ENCODE peak calls at places on chromosomes 6 and 20, in six cellular contexts. C, M, V, Y, H and T are unnamed samples.

GRCh38 chr6:37663016-37663810 is 34.5 kb downstream of the MDGA1 start:
- DNase-seq in Y (no peak), C (no peak), M (no peak), H (peak), V (no peak), T (no peak)

GRCh38 chr6:165985926-165986646 is 181.6 kb downstream of the TBXT start:
- DNase-seq in H (no peak), M (no peak), Y (no peak), C (peak), V (no peak), T (no peak)

GRCh38 chr20:43716123-43716522 is 10.7 kb downstream of the GTSF1L start:
- DNase-seq in V (no peak), H (no peak), M (no peak), C (no peak), Y (no peak), T (no peak)

GRCh38 chr6:1518855-1519254 is 90.9 kb upstream of the FOXC1 start:
- DNase-seq in H (no peak), V (no peak), Y (no peak), M (no peak), C (no peak), T (no peak)

GRCh38 chr20:64156886-64157875 is 7.1 kb upstream of the MYT1 start:
- DNase-seq in V (no peak), H (no peak), M (no peak), C (no peak), Y (no peak), T (no peak)

GRCh38 chr20:62361799-62362589 is 5.1 kb downstream of the LAMA5 start:
- DNase-seq in C (peak), M (no peak), Y (no peak), V (peak), H (no peak), T (no peak)

GRCh38 chr6:112903361-112903760 is 556.2 kb downstream of the RFPL4B start:
- DNase-seq in V (no peak), M (no peak), H (no peak), C (no peak), Y (no peak), T (no peak)

GRCh38 chr6:63671098-63671754 is 35.6 kb downstream of the PHF3 start:
- DNase-seq in M (no peak), V (no peak), C (no peak), H (no peak), Y (no peak), T (no peak)

GRCh38 chr6:21265264-21266044 is 328.1 kb upstream of the SOX4 start:
- DNase-seq in V (no peak), C (no peak), Y (no peak), M (no peak), H (no peak), T (peak)

GRCh38 chr6:154510144-154510905 is at the start of gene CNKSR3:
- DNase-seq in M (peak), Y (peak), V (peak), C (peak), H (peak), T (peak)

GRCh38 chr6:12769556-12770255 is 53.1 kb downstream of the PHACTR1 start:
- DNase-seq in H (no peak), C (no peak), Y (no peak), V (no peak), M (no peak), T (peak)

GRCh38 chr6:111796310-111796918 is 76.8 kb downstream of the FYN start:
- DNase-seq in M (no peak), V (no peak), H (no peak), C (no peak), Y (no peak), T (no peak)

DNA sequence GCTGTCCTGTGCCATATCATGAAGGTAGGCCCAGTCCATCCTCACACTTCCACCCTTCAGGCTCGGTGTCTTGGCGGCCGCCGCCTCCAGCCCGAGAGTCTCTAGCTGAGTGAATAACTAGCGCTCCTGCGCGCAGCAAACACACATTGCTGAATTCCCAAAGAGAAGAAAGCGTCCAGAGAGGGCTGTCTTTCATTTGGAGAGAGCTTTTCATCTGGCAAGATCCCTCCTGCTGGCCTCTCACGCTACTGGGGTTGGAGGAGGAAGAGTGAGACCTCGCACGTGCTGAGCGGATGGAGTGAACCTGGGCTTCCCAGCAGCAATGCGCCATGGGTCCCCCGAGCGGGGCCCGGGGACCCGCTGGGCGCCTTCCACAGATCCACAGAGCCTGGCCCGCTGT is 73.2 kb downstream of the NCR2 start:
- DNase-seq in Y (no peak), C (no peak), V (no peak), H (no peak), M (no peak), T (no peak)
- TF ChIP-seq CTCF in Y (no peak), C (no peak), V (no peak), H (no peak), M (no peak), T (no peak)

GRCh38 chr6:76684881-76685280 is 612.4 kb upstream of the IMPG1 start:
- DNase-seq in C (peak), H (peak), Y (no peak), M (no peak), V (no peak), T (no peak)
- TF ChIP-seq CTCF in C (no peak), H (peak), Y (no peak), M (no peak), V (no peak), T (no peak)

DNA sequence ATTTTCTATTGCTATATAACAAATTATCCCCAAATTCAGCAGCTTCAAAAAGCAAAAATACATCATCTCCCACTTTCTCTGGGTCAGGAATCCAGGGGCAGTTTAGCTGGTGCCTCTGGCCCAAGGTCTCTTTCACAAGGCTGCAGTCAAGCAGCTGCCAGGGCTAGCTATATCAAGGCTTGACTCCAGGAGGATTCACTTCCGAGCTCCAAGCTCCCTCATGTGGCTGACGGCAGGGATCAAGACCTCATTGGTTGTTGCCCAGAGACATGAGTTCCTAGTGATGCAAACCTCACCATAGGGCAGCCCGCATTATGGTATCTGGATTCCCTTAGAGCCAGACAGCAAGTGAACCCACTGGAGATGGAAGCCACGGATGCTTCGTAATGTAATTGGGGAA is 1.3 kb upstream of the VNN1 start:
- DNase-seq in C (peak), M (peak), H (peak), V (peak), Y (no peak), T (peak)
- TF ChIP-seq CTCF in C (peak), M (no peak), H (peak), V (peak), Y (no peak), T (peak)

GRCh38 chr6:3296113-3296512 is 37.4 kb downstream of the PSMG4 start:
- DNase-seq in H (no peak), V (no peak), C (no peak), Y (no peak), M (no peak), T (no peak)

GRCh38 chr6:3294921-3295871 is 36.4 kb downstream of the PSMG4 start:
- DNase-seq in Y (no peak), M (no peak), H (no peak), V (no peak), C (peak), T (no peak)

GRCh38 chr6:3296537-3297453 is 38.0 kb downstream of the PSMG4 start:
- DNase-seq in Y (no peak), V (no peak), H (no peak), C (peak), M (no peak), T (no peak)

GRCh38 chr6:3299221-3299620 is 40.5 kb downstream of the PSMG4 start:
- DNase-seq in Y (no peak), C (no peak), V (no peak), M (no peak), H (no peak), T (no peak)

DNA sequence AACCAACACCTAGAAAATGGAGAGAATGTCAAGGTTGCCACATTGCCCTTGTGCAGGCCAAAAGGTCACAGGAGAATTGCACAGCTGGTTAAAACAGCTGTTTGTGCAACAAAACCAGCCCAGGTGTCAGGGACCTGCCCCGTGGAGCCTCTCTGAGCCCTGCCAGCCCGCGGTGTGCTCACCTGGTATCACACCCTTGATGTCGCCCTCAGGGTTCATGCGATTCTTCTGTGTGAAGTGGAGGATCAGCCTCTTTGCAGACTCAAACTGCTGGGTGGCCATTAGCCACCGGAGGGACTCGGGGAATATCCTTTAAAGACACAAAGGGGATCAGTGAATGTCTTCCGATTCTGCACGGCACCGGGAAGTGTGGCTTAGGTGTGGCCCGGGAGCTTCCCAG is 39.2 kb downstream of the PSMG4 start:
- DNase-seq in Y (no peak), M (no peak), C (no peak), H (no peak), V (no peak), T (no peak)
- TF ChIP-seq CTCF in Y (no peak), M (no peak), C (no peak), H (no peak), V (no peak), T (no peak)